ENCODE peak calls at places on chromosome 16, in ten cellular contexts. N is heart left ventricle; A is gastroesophageal sphincter; X is activated B cell treated with CpG ODN at 0.5 μM for 24 hours; Y is effector memory CD8-positive, alpha-beta T cell; E is CD8-positive, alpha-beta T cell; F is T-cell; K is pancreas; V is stimulated activated naive B cell treated with anti-CD40 and anti-IgM and Interleukin-4, amounts not matched to agents 10 μg/mL and 1 μg/mL and 100 μg/mL, for 72 hours; H is sciatic nerve. M is an unnamed sample.

GRCh38 chr16:87678618-87679017 is 76.3 kb downstream of the JPH3 start:
- ATAC-seq in N (no peak), A (no peak), X (no peak), Y (no peak), E (no peak), F (no peak), K (no peak), V (no peak), H (no peak), M (no peak)

GRCh38 chr16:75379339-75379738 is 54.0 kb downstream of the CFDP1 start:
- ATAC-seq in N (no peak), A (no peak), X (no peak), Y (no peak), E (no peak), F (no peak), K (no peak), V (peak), H (no peak), M (peak)

GRCh38 chr16:69193860-69194259 is 6.9 kb downstream of the SNTB2 start:
- ATAC-seq in N (no peak), A (no peak), X (no peak), Y (no peak), E (no peak), F (no peak), K (peak), V (no peak), H (no peak), M (no peak)

GRCh38 chr16:29973384-29974246 is at the start of gene TAOK2:
- ATAC-seq in N (peak), A (peak), X (peak), Y (peak), E (peak), F (peak), K (peak), V (peak), H (peak), M (peak)

GRCh38 chr16:74143171-74143570 is 153.4 kb upstream of the PSMD7 start:
- ATAC-seq in N (no peak), A (no peak), X (no peak), Y (no peak), E (no peak), F (no peak), K (no peak), V (no peak), H (no peak), M (no peak)

GRCh38 chr16:71885261-71885650 is 1.3 kb upstream of the ZNF821 start:
- ATAC-seq in N (no peak), A (no peak), X (no peak), Y (no peak), E (no peak), F (no peak), K (no peak), V (no peak), H (no peak), M (no peak)

GRCh38 chr16:79170565-79171242 is 429.8 kb downstream of the MAF start:
- ATAC-seq in N (peak), A (peak), X (no peak), Y (no peak), E (no peak), F (no peak), K (peak), V (no peak), H (peak), M (no peak)

GRCh38 chr16:88619859-88620655 is 18.3 kb upstream of the IL17C start:
- ATAC-seq in N (no peak), A (peak), X (no peak), Y (peak), E (peak), F (peak), K (no peak), V (no peak), H (no peak), M (no peak)

GRCh38 chr16:31351937-31352315 is 3.0 kb upstream of the ITGAX start:
- ATAC-seq in N (peak), A (no peak), X (peak), Y (peak), E (no peak), F (no peak), K (peak), V (peak), H (peak), M (peak)

GRCh38 chr16:58863042-58863441 is 128.9 kb upstream of the GOT2 start:
- ATAC-seq in N (no peak), A (no peak), X (no peak), Y (no peak), E (no peak), F (no peak), K (no peak), V (no peak), H (no peak), M (no peak)

GRCh38 chr16:88649195-88649923 is 1.5 kb downstream of the CYBA start:
- ATAC-seq in N (no peak), A (no peak), X (no peak), Y (no peak), E (no peak), F (no peak), K (peak), V (no peak), H (no peak), M (no peak)

GRCh38 chr16:30524575-30525571 is 1.5 kb downstream of the ZNF768 start:
- ATAC-seq in N (no peak), A (no peak), X (no peak), Y (no peak), E (no peak), F (no peak), K (no peak), V (no peak), H (no peak), M (no peak)

GRCh38 chr16:11066231-11066870 is 122.0 kb downstream of the CLEC16A start:
- ATAC-seq in N (no peak), A (no peak), X (no peak), Y (no peak), E (no peak), F (no peak), K (no peak), V (no peak), H (no peak), M (no peak)

GRCh38 chr16:80656731-80657150 is 115.9 kb downstream of the DYNLRB2 start:
- ATAC-seq in N (no peak), A (no peak), X (peak), Y (peak), E (peak), F (peak), K (no peak), V (no peak), H (no peak), M (peak)

GRCh38 chr16:81928975-81929374 is 82.3 kb downstream of the SDR42E1 start:
- ATAC-seq in N (no peak), A (no peak), X (no peak), Y (no peak), E (no peak), F (no peak), K (no peak), V (no peak), H (no peak), M (peak)